ENCODE peak calls at places on chromosomes 7 and 10, in eight cellular contexts. O is T-helper 2 cell; W is left colon; X is GM13977; B is activated T-cell treated with anti-CD3 and anti-CD28 coated beads for 24 hours; T is stimulated activated CD8-positive, alpha-beta memory T cell treated with anti-CD3 and anti-CD28 coated beads, Interleukin-2, amount 100 ng/mL, for 48 hours; H is psoas muscle; G is activated naive CD4-positive, alpha-beta T cell. I is an unnamed sample.

GRCh38 chr10:86225098-86225782 is 141.4 kb downstream of the GRID1 start:
- DNase-seq in O (no peak), W (no peak), X (no peak), B (no peak), T (no peak), H (peak; percentile 27), G (no peak), I (peak; percentile 23)

GRCh38 chr10:101840741-101841453 is 2.7 kb downstream of the KCNIP2 start:
- DNase-seq in O (peak; percentile 54), W (peak; percentile 77), X (peak; percentile 92), B (peak; percentile 65), T (peak; percentile 71), H (peak; percentile 87), G (peak; percentile 24), I (peak; percentile 95)

GRCh38 chr10:21069929-21070363 is 172.8 kb upstream of the NEBL start:
- DNase-seq in O (no peak), W (no peak), X (no peak), B (no peak), T (no peak), H (no peak), G (no peak), I (no peak)

GRCh38 chr7:97006146-97006950 is 995 bp downstream of the DLX6 start:
- DNase-seq in O (no peak), W (peak; percentile 37), X (peak; percentile 71), B (no peak), T (peak; percentile 27), H (no peak), G (no peak), I (no peak)

GRCh38 chr10:60042262-60042661 is 135.9 kb upstream of the CCDC6 start:
- DNase-seq in O (no peak), W (no peak), X (no peak), B (no peak), T (no peak), H (no peak), G (no peak), I (no peak)

GRCh38 chr10:59234814-59235429 is 58.5 kb downstream of the PHYHIPL start:
- DNase-seq in O (no peak), W (peak; percentile 37), X (no peak), B (no peak), T (no peak), H (no peak), G (no peak), I (peak; percentile 62)

GRCh38 chr7:101432316-101432715 is 69.6 kb downstream of the COL26A1 start:
- DNase-seq in O (no peak), W (no peak), X (no peak), B (no peak), T (no peak), H (no peak), G (no peak), I (no peak)

GRCh38 chr10:31209523-31209922 is 109.5 kb upstream of the ZEB1 start:
- DNase-seq in O (no peak), W (no peak), X (no peak), B (no peak), T (no peak), H (no peak), G (no peak), I (no peak)

GRCh38 chr10:133364645-133365431 is 7.0 kb upstream of the FUOM start:
- DNase-seq in O (no peak), W (peak; percentile 43), X (no peak), B (no peak), T (no peak), H (no peak), G (no peak), I (no peak)

GRCh38 chr7:77571791-77572190 is 34.7 kb downstream of the PTPN12 start:
- DNase-seq in O (no peak), W (no peak), X (no peak), B (no peak), T (no peak), H (no peak), G (no peak), I (no peak)

GRCh38 chr10:6014241-6014761 is 37.0 kb upstream of the IL15RA start:
- DNase-seq in O (no peak), W (peak; percentile 73), X (peak; percentile 76), B (no peak), T (no peak), H (no peak), G (no peak), I (peak; percentile 91)

GRCh38 chr10:33277135-33277536 is 57.3 kb downstream of the NRP1 start:
- DNase-seq in O (no peak), W (no peak), X (no peak), B (no peak), T (no peak), H (peak; percentile 71), G (no peak), I (no peak)

GRCh38 chr7:123289200-123289599 is 89.4 kb upstream of the SLC13A1 start:
- DNase-seq in O (no peak), W (no peak), X (no peak), B (no peak), T (no peak), H (no peak), G (no peak), I (no peak)

GRCh38 chr10:100725869-100726426 is 19.4 kb upstream of the PAX2 start:
- DNase-seq in O (no peak), W (no peak), X (no peak), B (no peak), T (no peak), H (no peak), G (no peak), I (no peak)